ENCODE peak calls at places on chromosome 20, in seven cellular contexts. O is NB4, V is K562, U is body of pancreas, P is A549, H is heart left ventricle, Y is H1. A is an unnamed sample.

GRCh38 chr20:32960222-32960518 is 44.1 kb downstream of the SUN5 start:
- DNase-seq in P (no peak), Y (no peak), U (no peak), H (no peak), V (no peak), O (no peak), A (no peak)

GRCh38 chr20:37081717-37082289 is 14.0 kb downstream of the RBL1 start:
- DNase-seq in O (peak; percentile 34), V (no peak), Y (no peak), H (no peak), P (no peak), U (no peak), A (no peak)

GRCh38 chr20:37921341-37921929 is 18.5 kb downstream of the VSTM2L start:
- DNase-seq in U (no peak), H (no peak), V (no peak), P (no peak), Y (no peak), O (no peak), A (no peak)

GRCh38 chr20:17500271-17500670 is 30.9 kb downstream of the BFSP1 start:
- DNase-seq in U (no peak), O (no peak), P (no peak), V (no peak), Y (no peak), H (no peak), A (no peak)

GRCh38 chr20:32465092-32465900 is 107.2 kb downstream of the ASXL1 start:
- DNase-seq in O (no peak), P (peak; percentile 53), U (peak; percentile 77), V (no peak), Y (no peak), H (peak; percentile 86), A (peak; percentile 46)

GRCh38 chr20:49951160-49951559 is 15.0 kb downstream of the RNF114 start:
- DNase-seq in P (no peak), U (no peak), O (no peak), V (no peak), H (no peak), Y (no peak), A (no peak)

GRCh38 chr20:41275181-41275793 is 42.2 kb downstream of the ZHX3 start:
- DNase-seq in V (no peak), H (no peak), P (no peak), O (no peak), Y (no peak), U (peak; percentile 18), A (no peak)

GRCh38 chr20:41643504-41643938 is 25.3 kb upstream of the CHD6 start:
- DNase-seq in Y (no peak), H (peak; percentile 52), V (peak; percentile 71), O (peak; percentile 29), U (peak; percentile 32), P (peak; percentile 18), A (peak; percentile 32)

GRCh38 chr20:60892095-60892813 is 359.8 kb upstream of the CDH4 start:
- DNase-seq in H (no peak), V (no peak), P (no peak), Y (no peak), U (no peak), O (no peak), A (no peak)

GRCh38 chr20:47703748-47704147 is 81.5 kb downstream of the SULF2 start:
- DNase-seq in U (no peak), V (no peak), P (no peak), Y (no peak), H (no peak), O (no peak), A (no peak)

GRCh38 chr20:32327087-32327681 is 30.9 kb upstream of the ASXL1 start:
- DNase-seq in Y (no peak), H (peak; percentile 28), U (no peak), V (peak; percentile 27), P (no peak), O (no peak), A (no peak)

GRCh38 chr20:32494498-32495216 is 90.5 kb downstream of the NOL4L start:
- DNase-seq in H (peak; percentile 3), V (no peak), U (no peak), P (no peak), O (no peak), Y (no peak), A (no peak)

GRCh38 chr20:23634985-23635767 is 2.6 kb downstream of the CST3 start:
- DNase-seq in H (peak; percentile 50), V (no peak), Y (no peak), O (no peak), P (no peak), U (no peak), A (no peak)

GRCh38 chr20:43767686-43768474 is 41.1 kb upstream of the GTSF1L start:
- DNase-seq in Y (no peak), V (no peak), P (no peak), H (no peak), U (no peak), O (no peak), A (no peak)

GRCh38 chr20:1707588-1708449 is 50.2 kb upstream of the SIRPG start:
- DNase-seq in Y (no peak), H (no peak), V (peak; percentile 10), U (no peak), O (peak; percentile 72), P (no peak), A (no peak)

GRCh38 chr20:35950093-35950492 is 4.2 kb downstream of the SCAND1 start:
- DNase-seq in Y (no peak), H (no peak), O (no peak), U (no peak), P (no peak), V (no peak), A (no peak)

GRCh38 chr20:19913927-19914614 is 103.1 kb upstream of the NAA20 start:
- DNase-seq in H (no peak), P (no peak), Y (no peak), V (no peak), O (peak; percentile 34), U (no peak), A (no peak)

GRCh38 chr20:5654557-5654956 is 95.6 kb upstream of the SHLD1 start:
- DNase-seq in Y (no peak), O (peak; percentile 38), H (no peak), P (peak; percentile 95), V (no peak), U (no peak), A (no peak)

GRCh38 chr20:45470262-45470931 is 844 bp downstream of the WFDC2 start:
- DNase-seq in U (peak; percentile 41), V (no peak), Y (peak; percentile 87), O (peak; percentile 44), H (peak; percentile 39), P (no peak), A (peak; percentile 40)

GRCh38 chr20:45469336-45470261 is at the start of gene WFDC2:
- DNase-seq in O (no peak), U (peak; percentile 37), H (no peak), V (no peak), Y (peak; percentile 78), P (no peak), A (no peak)

GRCh38 chr20:45465492-45466266 is 3.9 kb upstream of the WFDC2 start:
- DNase-seq in V (no peak), P (no peak), H (no peak), U (no peak), Y (no peak), O (peak; percentile 72), A (no peak)

GRCh38 chr20:45467861-45468260 is 1.7 kb upstream of the WFDC2 start:
- DNase-seq in P (no peak), V (no peak), H (no peak), O (no peak), U (no peak), Y (no peak), A (no peak)

GRCh38 chr20:45467172-45467571 is 2.4 kb upstream of the WFDC2 start:
- DNase-seq in O (no peak), P (no peak), Y (no peak), V (no peak), U (no peak), H (no peak), A (no peak)
- TF ChIP-seq POLR2A in O (no peak), P (no peak), Y (no peak), V (no peak), U (no peak), H (no peak), A (no peak)

GRCh38 chr20:62501801-62502495 is 26.2 kb upstream of the GATA5 start:
- DNase-seq in V (no peak), Y (no peak), U (no peak), O (peak; percentile 72), H (no peak), P (no peak), A (no peak)
- TF ChIP-seq POLR2A in V (no peak), Y (no peak), U (no peak), O (no peak), H (no peak), P (no peak), A (no peak)

GRCh38 chr20:51752343-51752951 is 15.7 kb downstream of the ATP9A start:
- DNase-seq in O (no peak), P (peak; percentile 40), V (no peak), U (no peak), Y (no peak), H (no peak), A (no peak)
- TF ChIP-seq POLR2A in O (no peak), P (no peak), V (no peak), U (no peak), Y (no peak), H (no peak), A (no peak)

GRCh38 chr20:57707849-57708693 is 1.7 kb downstream of the PMEPA1 start:
- DNase-seq in U (no peak), H (no peak), V (no peak), O (no peak), P (no peak), Y (no peak), A (no peak)

GRCh38 chr20:57707320-57707719 is 2.5 kb downstream of the PMEPA1 start:
- DNase-seq in O (no peak), P (no peak), H (no peak), V (no peak), Y (no peak), U (no peak), A (no peak)

GRCh38 chr20:57710841-57711240 is 1.0 kb upstream of the PMEPA1 start:
- DNase-seq in Y (no peak), O (no peak), P (no peak), U (no peak), V (no peak), H (no peak), A (no peak)

GRCh38 chr20:57709823-57710799 is at the start of gene PMEPA1:
- DNase-seq in P (peak; percentile 89), H (peak; percentile 96), Y (peak; percentile 94), V (peak; percentile 95), O (peak; percentile 88), U (peak; percentile 95), A (peak; percentile 95)

DNA sequence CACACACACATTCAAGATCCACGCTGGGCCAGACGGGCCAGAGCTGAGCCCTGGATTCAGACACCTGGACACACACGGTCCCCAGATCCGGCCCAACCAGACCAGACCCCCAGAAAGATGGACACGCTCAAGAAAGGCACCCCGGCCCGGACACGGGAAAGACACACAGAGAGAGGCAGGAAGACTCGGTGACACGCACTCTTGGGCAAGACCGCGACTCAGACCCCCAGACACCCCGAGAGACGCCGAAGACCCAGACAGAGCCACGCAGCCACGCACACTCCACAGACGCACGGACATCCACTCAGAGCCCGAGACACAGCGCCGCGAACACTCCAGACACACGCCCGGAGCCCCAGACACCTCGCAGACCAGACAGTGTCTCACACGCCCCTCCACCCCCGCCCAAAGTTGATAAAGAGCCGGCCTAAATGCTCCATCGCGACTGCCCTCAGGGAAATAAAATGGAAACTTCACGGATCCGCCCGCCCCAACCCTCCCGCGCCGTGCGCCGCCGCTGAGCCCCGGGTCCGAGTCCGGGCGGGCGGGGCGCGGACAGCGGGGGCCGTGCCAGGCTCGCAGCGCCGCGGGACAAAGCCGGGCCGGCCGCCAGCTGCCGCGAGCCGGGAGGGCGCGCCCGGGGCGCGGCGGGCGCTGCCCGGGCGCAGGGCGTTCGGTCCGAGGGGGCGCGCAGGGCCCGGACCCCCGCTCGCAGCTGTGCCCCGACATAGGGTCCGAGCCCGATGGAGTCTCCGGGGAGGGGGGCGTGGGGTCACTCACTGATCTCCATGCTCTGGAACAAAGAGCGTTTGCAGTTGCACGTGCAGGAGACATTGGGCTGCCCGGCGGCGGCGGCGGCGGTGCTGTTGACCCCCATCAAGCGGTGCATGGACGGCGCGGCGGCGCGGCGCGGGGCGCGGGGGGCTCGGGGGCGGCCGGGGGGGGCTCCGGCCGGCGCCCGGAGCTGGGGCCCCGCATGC is 831 bp downstream of the PMEPA1 start:
- DNase-seq in P (no peak), V (no peak), H (peak; percentile 68), Y (no peak), O (no peak), U (peak; percentile 45), A (peak; percentile 40)
- TF ChIP-seq POLR2A in P (no peak), V (no peak), H (no peak), Y (no peak), O (no peak), U (no peak), A (no peak)